ENCODE peak calls at places on chromosomes 16 and 17, in nine cellular contexts. Q is fibroblast of lung, V is SJSA1, T is small intestine, O is A673, E is stomach, R is lung, D is right cardiac atrium, H is gastrocnemius medialis. P is an unnamed sample.

GRCh38 chr16:85724126-85724879 is 26.6 kb downstream of the C16orf74 start:
- DNase-seq in Q (no peak), V (no peak), T (peak), O (no peak), E (no peak), R (no peak), D (no peak), H (no peak), P (no peak)

GRCh38 chr17:16286947-16287562 is 66.2 kb downstream of the CENPV start:
- DNase-seq in Q (no peak), V (no peak), T (no peak), O (no peak), E (no peak), R (no peak), D (peak), H (no peak), P (no peak)

GRCh38 chr17:58575511-58575910 is 61.1 kb upstream of the MTMR4 start:
- DNase-seq in Q (peak), V (peak), T (no peak), O (no peak), E (no peak), R (no peak), D (no peak), H (no peak), P (no peak)

GRCh38 chr16:5328546-5328945 is 231.0 kb upstream of the EEF2KMT start:
- DNase-seq in Q (no peak), V (no peak), T (no peak), O (peak), E (no peak), R (no peak), D (no peak), H (no peak), P (no peak)

GRCh38 chr16:64654137-64654652 is 467.7 kb downstream of the CDH11 start:
- DNase-seq in Q (peak), V (no peak), T (no peak), O (no peak), E (no peak), R (no peak), D (no peak), H (no peak), P (no peak)

GRCh38 chr17:44899074-44899782 is at the start of gene EFTUD2:
- DNase-seq in Q (peak), V (peak), T (peak), O (peak), E (peak), R (peak), D (peak), H (peak), P (peak)

GRCh38 chr16:81005644-81006471 is 827 bp downstream of the CMC2 start:
- DNase-seq in Q (peak), V (peak), T (peak), O (peak), E (no peak), R (no peak), D (peak), H (peak), P (no peak)

GRCh38 chr16:21645261-21645721 is 7.1 kb downstream of the IGSF6 start:
- DNase-seq in Q (peak), V (no peak), T (peak), O (no peak), E (no peak), R (no peak), D (no peak), H (no peak), P (no peak)

GRCh38 chr16:57185446-57185944 is 344 bp downstream of the PSME3IP1 start:
- DNase-seq in Q (peak), V (no peak), T (peak), O (peak), E (peak), R (peak), D (no peak), H (peak), P (no peak)

GRCh38 chr17:869067-869466 is 86.9 kb downstream of the MRM3 start:
- DNase-seq in Q (peak), V (no peak), T (no peak), O (no peak), E (peak), R (no peak), D (peak), H (peak), P (no peak)

GRCh38 chr16:29025218-29025617 is 40.4 kb downstream of the LAT start:
- DNase-seq in Q (no peak), V (no peak), T (no peak), O (no peak), E (no peak), R (no peak), D (no peak), H (no peak), P (no peak)

GRCh38 chr17:13306310-13306962 is 288.6 kb upstream of the ELAC2 start:
- DNase-seq in Q (peak), V (peak), T (no peak), O (peak), E (no peak), R (no peak), D (no peak), H (no peak), P (no peak)

GRCh38 chr16:27239906-27240655 is 28.5 kb downstream of the NSMCE1 start:
- DNase-seq in Q (no peak), V (no peak), T (no peak), O (no peak), E (no peak), R (no peak), D (peak), H (no peak), P (no peak)

GRCh38 chr16:27240948-27241531 is 27.5 kb downstream of the NSMCE1 start:
- DNase-seq in Q (peak), V (no peak), T (no peak), O (no peak), E (peak), R (no peak), D (peak), H (no peak), P (no peak)

GRCh38 chr16:27242868-27243590 is 25.5 kb downstream of the NSMCE1 start:
- DNase-seq in Q (peak), V (peak), T (no peak), O (peak), E (no peak), R (no peak), D (peak), H (no peak), P (no peak)

GRCh38 chr16:27242398-27242797 is 26.2 kb downstream of the NSMCE1 start:
- DNase-seq in Q (no peak), V (no peak), T (no peak), O (no peak), E (no peak), R (no peak), D (no peak), H (no peak), P (no peak)

DNA sequence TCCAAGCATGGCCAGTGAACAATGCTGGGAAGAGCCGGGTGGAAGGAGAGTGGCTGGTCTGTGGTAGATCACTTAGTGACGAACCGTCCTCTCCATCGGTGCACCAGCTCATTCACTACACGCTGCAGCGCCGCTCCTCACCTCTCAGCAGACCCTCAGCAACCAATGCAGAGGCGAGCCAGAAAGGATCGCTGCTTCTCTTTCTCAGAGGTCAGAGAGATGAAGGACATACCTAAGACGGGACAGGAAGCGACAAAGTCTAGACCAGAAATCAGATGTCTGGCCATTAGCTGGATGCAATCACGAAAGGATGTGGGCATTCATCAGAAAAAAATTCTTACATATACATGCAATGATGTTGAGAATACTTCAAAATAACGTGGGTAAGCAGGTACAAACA is 26.9 kb downstream of the NSMCE1 start:
- DNase-seq in Q (no peak), V (no peak), T (no peak), O (no peak), E (peak), R (no peak), D (peak), H (no peak), P (no peak)
- H3K27ac ChIP-seq in Q (peak), V (no peak), T (peak), O (no peak), E (peak), R (no peak), D (peak), H (peak), P (peak)

DNA sequence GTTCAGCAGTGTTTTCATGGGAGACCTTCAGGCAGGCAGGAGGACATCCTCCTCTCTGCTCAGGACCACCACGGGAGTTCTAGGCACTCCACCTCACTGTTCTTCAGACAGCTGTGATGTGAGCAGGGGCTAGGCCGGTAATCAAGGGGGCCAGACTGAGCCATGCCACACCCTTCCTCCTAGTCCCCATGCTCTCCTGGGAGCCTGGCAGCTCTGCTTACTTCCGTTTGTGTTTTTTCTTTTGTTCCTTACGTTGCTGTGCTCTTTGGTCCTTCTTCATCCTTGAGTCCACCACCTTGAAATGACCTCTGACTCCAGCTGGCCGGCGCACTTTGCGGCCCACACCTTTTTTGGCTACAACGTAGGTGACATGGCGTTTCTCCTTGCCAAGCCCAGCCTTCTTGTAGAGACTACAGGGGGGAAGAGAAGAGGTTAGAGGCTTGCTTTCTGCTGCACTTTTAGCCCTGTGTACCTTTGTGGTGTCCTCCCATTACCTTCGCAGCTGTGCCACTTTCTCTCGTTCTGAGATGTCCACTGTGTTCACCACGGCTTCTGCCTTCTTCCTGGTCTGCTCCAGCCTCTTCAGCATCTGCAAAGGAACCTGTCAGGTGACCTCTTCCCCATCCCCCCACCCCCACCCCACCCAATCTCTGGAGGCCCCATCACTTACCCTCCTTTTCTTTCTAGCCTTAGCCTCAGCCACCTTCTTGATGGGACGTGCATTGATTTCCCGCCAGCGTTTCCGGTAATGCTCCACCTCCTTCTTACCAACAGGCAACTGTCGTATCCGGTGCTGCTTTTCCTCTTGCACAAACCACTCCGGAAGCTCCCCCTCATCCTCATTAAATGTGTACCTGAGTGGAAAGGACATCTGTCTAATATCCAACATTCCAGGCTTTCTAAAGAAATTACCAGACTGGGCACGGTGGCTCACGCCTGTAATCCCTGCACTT is 7.4 kb upstream of the PSMC5 start:
- DNase-seq in Q (no peak), V (no peak), T (no peak), O (no peak), E (no peak), R (no peak), D (no peak), H (no peak), P (no peak)
- H3K27ac ChIP-seq in Q (no peak), V (no peak), T (peak), O (no peak), E (peak), R (no peak), D (peak), H (peak), P (no peak)

GRCh38 chr16:14502256-14502875 is 127.7 kb downstream of the PARN start:
- DNase-seq in Q (no peak), V (no peak), T (no peak), O (no peak), E (no peak), R (no peak), D (no peak), H (no peak), P (peak)

GRCh38 chr16:14509055-14509454 is 121.0 kb downstream of the PARN start:
- DNase-seq in Q (no peak), V (no peak), T (no peak), O (peak), E (no peak), R (no peak), D (no peak), H (no peak), P (no peak)

GRCh38 chr16:14502932-14503741 is 126.9 kb downstream of the PARN start:
- DNase-seq in Q (peak), V (peak), T (no peak), O (no peak), E (no peak), R (no peak), D (no peak), H (no peak), P (peak)

GRCh38 chr16:14509675-14510132 is 120.4 kb downstream of the PARN start:
- DNase-seq in Q (no peak), V (no peak), T (no peak), O (no peak), E (no peak), R (no peak), D (no peak), H (no peak), P (no peak)

GRCh38 chr16:14505846-14506245 is 124.2 kb downstream of the PARN start:
- DNase-seq in Q (peak), V (peak), T (no peak), O (no peak), E (no peak), R (no peak), D (no peak), H (no peak), P (peak)
- H3K27ac ChIP-seq in Q (no peak), V (no peak), T (no peak), O (no peak), E (no peak), R (peak), D (no peak), H (peak), P (no peak)

GRCh38 chr17:78878871-78879270 is 24.1 kb downstream of the CEP295NL start:
- DNase-seq in Q (no peak), V (no peak), T (no peak), O (no peak), E (no peak), R (no peak), D (no peak), H (no peak), P (no peak)

GRCh38 chr17:78883090-78883532 is 19.9 kb downstream of the CEP295NL start:
- DNase-seq in Q (peak), V (peak), T (peak), O (no peak), E (peak), R (peak), D (peak), H (peak), P (peak)

GRCh38 chr17:78882546-78883089 is 20.4 kb downstream of the CEP295NL start:
- DNase-seq in Q (no peak), V (no peak), T (no peak), O (no peak), E (no peak), R (peak), D (peak), H (no peak), P (no peak)

GRCh38 chr17:78878261-78878660 is 24.7 kb downstream of the CEP295NL start:
- DNase-seq in Q (no peak), V (no peak), T (no peak), O (no peak), E (no peak), R (no peak), D (peak), H (no peak), P (no peak)

GRCh38 chr17:78879679-78880186 is 23.3 kb downstream of the CEP295NL start:
- DNase-seq in Q (peak), V (peak), T (no peak), O (peak), E (no peak), R (peak), D (peak), H (peak), P (peak)
- H3K27ac ChIP-seq in Q (peak), V (peak), T (peak), O (no peak), E (peak), R (peak), D (peak), H (peak), P (peak)

GRCh38 chr17:78921437-78921971 is 3.7 kb downstream of the TIMP2 start:
- DNase-seq in Q (no peak), V (no peak), T (no peak), O (no peak), E (no peak), R (no peak), D (peak), H (no peak), P (no peak)

GRCh38 chr17:78924481-78925151 is 571 bp downstream of the TIMP2 start:
- DNase-seq in Q (no peak), V (peak), T (no peak), O (peak), E (no peak), R (no peak), D (peak), H (no peak), P (no peak)

GRCh38 chr17:78923660-78924453 is 1.3 kb downstream of the TIMP2 start:
- DNase-seq in Q (no peak), V (peak), T (peak), O (no peak), E (peak), R (peak), D (peak), H (no peak), P (no peak)

GRCh38 chr17:78925234-78925633 is at the start of gene TIMP2:
- DNase-seq in Q (peak), V (peak), T (peak), O (peak), E (peak), R (peak), D (peak), H (peak), P (peak)

DNA sequence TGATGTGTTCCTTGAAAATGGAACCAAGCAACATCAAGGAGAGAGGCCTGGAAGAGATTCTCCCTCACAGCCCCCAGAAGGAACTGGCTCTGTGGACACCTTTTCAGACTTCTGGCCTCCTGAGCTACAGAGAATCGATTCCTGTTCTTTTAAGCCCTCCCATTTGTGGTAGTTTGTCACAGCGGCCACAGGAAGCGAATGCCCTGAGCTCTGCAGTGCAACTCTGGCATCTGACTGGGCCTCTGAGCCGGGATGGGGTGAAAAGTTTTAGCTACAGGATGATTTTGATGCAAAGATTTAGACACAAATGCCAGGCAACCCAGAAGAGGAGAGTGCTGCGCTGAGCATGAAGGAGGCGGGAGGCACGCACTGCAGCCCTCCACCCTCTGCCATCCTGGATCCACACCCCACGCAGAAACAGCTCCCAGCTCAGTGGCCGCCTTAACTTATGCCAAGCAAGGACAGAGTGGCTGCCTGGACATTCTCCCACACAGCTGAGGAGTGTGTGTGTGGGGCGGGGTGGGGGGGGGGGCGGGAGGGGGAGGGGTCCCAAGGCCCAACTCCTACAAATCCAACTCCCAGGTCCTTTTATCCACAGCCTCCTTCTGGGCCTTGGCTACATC is 2.2 kb downstream of the TIMP2 start:
- DNase-seq in Q (no peak), V (no peak), T (no peak), O (no peak), E (no peak), R (no peak), D (no peak), H (no peak), P (no peak)
- H3K27ac ChIP-seq in Q (peak), V (no peak), T (peak), O (no peak), E (peak), R (no peak), D (peak), H (peak), P (peak)

DNA sequence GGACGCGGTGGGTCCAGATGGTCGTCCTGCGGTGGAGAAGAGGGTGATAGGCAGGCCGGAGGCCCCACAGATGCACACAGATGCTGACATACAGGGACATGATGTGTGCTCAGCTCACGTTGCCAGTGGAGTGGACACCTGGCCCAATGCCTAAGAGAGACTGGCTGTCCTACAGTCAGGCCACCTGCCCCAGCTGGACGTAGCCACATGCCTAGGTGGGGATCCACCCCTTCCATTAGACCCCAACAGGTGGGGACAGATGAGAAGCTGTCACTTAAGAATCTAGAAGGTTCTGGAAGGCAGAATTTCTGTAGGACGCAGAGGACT is 117.6 kb upstream of the ZNF750 start:
- DNase-seq in Q (no peak), V (no peak), T (no peak), O (no peak), E (peak), R (no peak), D (peak), H (no peak), P (no peak)
- H3K27ac ChIP-seq in Q (no peak), V (no peak), T (no peak), O (no peak), E (no peak), R (no peak), D (no peak), H (no peak), P (no peak)

DNA sequence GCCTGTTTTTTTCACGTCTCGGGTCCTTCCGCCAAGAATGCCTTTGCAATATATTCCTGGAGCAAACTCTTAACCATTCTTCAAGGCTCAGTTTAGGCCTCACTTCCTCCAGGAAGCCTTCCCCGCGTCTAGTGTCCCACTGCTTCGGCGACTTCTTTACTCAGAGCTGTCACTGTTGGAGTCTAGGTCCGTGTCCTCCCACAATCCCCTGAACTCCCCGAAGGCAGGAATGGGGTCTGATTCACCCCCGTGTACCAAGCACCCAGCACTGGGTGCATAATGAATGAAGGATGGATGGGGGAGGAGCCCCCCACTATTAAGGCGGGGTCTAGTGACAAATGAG is 508 bp downstream of the MATCAP1 start:
- DNase-seq in Q (no peak), V (no peak), T (no peak), O (no peak), E (no peak), R (no peak), D (no peak), H (no peak), P (no peak)
- H3K27ac ChIP-seq in Q (peak), V (peak), T (peak), O (peak), E (peak), R (no peak), D (no peak), H (peak), P (peak)